ENCODE peak calls at places on chromosomes 11 and 22, in five cellular contexts. H, J, W, C and X are unnamed samples.

GRCh38 chr11:14855890-14856289 is 36.1 kb downstream of the CYP2R1 start:
- DNase-seq in H (no peak), J (no peak), W (no peak), C (no peak), X (no peak)

GRCh38 chr11:40289370-40289769 is 1170.1 kb downstream of the LRRC4C start:
- DNase-seq in H (no peak), J (no peak), W (no peak), C (no peak), X (no peak)

GRCh38 chr22:39612811-39613548 is 42.4 kb downstream of the CACNA1I start:
- DNase-seq in H (no peak), J (no peak), W (no peak), C (no peak), X (no peak)

GRCh38 chr11:36213050-36213840 is 76.0 kb downstream of the COMMD9 start:
- DNase-seq in H (no peak), J (no peak), W (no peak), C (no peak), X (no peak)

GRCh38 chr22:49548356-49549202 is 279.1 kb downstream of the BRD1 start:
- DNase-seq in H (no peak), J (no peak), W (no peak), C (no peak), X (no peak)

GRCh38 chr11:118885319-118885718 is 1.6 kb downstream of the CXCR5 start:
- DNase-seq in H (no peak), J (no peak), W (no peak), C (no peak), X (no peak)

GRCh38 chr11:9956483-9956882 is 292.6 kb downstream of the SWAP70 start:
- DNase-seq in H (no peak), J (no peak), W (no peak), C (no peak), X (no peak)

GRCh38 chr11:120722539-120722938 is 211.0 kb downstream of the GRIK4 start:
- DNase-seq in H (no peak), J (no peak), W (no peak), C (no peak), X (no peak)

GRCh38 chr22:38353142-38353629 is 36.0 kb upstream of the CSNK1E start:
- DNase-seq in H (no peak), J (peak; percentile 48), W (peak; percentile 47), C (peak; percentile 59), X (peak; percentile 16)

GRCh38 chr11:74466916-74467885 is at the start of gene KCNE3:
- DNase-seq in H (no peak), J (no peak), W (peak; percentile 48), C (peak; percentile 48), X (peak; percentile 20)

GRCh38 chr11:78072455-78072854 is 7.2 kb downstream of the NDUFC2 start:
- DNase-seq in H (no peak), J (no peak), W (no peak), C (no peak), X (no peak)

GRCh38 chr11:31757245-31757835 is 53.8 kb downstream of the PAX6 start:
- DNase-seq in H (no peak), J (no peak), W (no peak), C (peak; percentile 30), X (no peak)

GRCh38 chr11:94175545-94175944 is 46.9 kb downstream of the PANX1 start:
- DNase-seq in H (no peak), J (no peak), W (peak; percentile 58), C (peak; percentile 95), X (peak; percentile 38)

GRCh38 chr11:121372028-121372427 is 79.5 kb downstream of the SC5D start:
- DNase-seq in H (no peak), J (no peak), W (no peak), C (no peak), X (no peak)

GRCh38 chr11:17403977-17404759 is 15.7 kb upstream of the KCNJ11 start:
- DNase-seq in H (peak; percentile 51), J (no peak), W (no peak), C (peak; percentile 17), X (peak; percentile 68)

GRCh38 chr11:28797536-28797935 is 689.3 kb downstream of the METTL15 start:
- DNase-seq in H (no peak), J (no peak), W (no peak), C (no peak), X (no peak)